ENCODE peak calls at places on chromosome 3, in nine cellular contexts. D, A, F, T, P, Y, L, V and N are unnamed samples.

GRCh38 chr3:3817870-3818269 is 18.6 kb downstream of the LRRN1 start:
- DNase-seq in L (no peak), D (no peak), A (no peak), P (no peak), Y (no peak), V (no peak), T (no peak), F (no peak), N (no peak)

GRCh38 chr3:184338538-184338945 is 1.1 kb downstream of the FAM131A start:
- DNase-seq in P (no peak), V (no peak), T (peak; percentile 91), Y (peak; percentile 95), L (no peak), D (no peak), F (peak; percentile 98), A (peak; percentile 86), N (peak; percentile 67)

GRCh38 chr3:68088216-68088615 is 433.8 kb upstream of the SUCLG2 start:
- DNase-seq in A (no peak), V (peak; percentile 8), P (peak; percentile 72), T (no peak), Y (no peak), D (no peak), L (peak; percentile 7), F (peak; percentile 2), N (no peak)

GRCh38 chr3:12395349-12396012 is 88.8 kb upstream of the TSEN2 start:
- DNase-seq in D (no peak), Y (no peak), V (no peak), L (no peak), A (peak; percentile 42), F (no peak), P (no peak), T (peak; percentile 20), N (no peak)

GRCh38 chr3:55243686-55244085 is 243.4 kb downstream of the WNT5A start:
- DNase-seq in V (no peak), L (no peak), P (no peak), Y (no peak), D (no peak), F (no peak), A (no peak), T (no peak), N (no peak)

GRCh38 chr3:195384952-195385351 is 57.9 kb downstream of the ACAP2 start:
- DNase-seq in T (no peak), L (no peak), D (no peak), A (no peak), V (no peak), Y (no peak), F (no peak), P (no peak), N (no peak)

GRCh38 chr3:46029953-46030543 is 2.8 kb upstream of the XCR1 start:
- DNase-seq in V (no peak), D (no peak), F (no peak), T (no peak), L (no peak), A (no peak), P (no peak), Y (no peak), N (no peak)

GRCh38 chr3:37511357-37511970 is 337.1 kb upstream of the LRRFIP2 start:
- DNase-seq in D (no peak), Y (no peak), F (no peak), V (no peak), T (no peak), P (no peak), L (no peak), A (no peak), N (no peak)

GRCh38 chr3:18111702-18112311 is 313.3 kb downstream of the SATB1 start:
- DNase-seq in F (no peak), P (peak; percentile 34), V (no peak), L (no peak), Y (no peak), D (no peak), A (no peak), T (no peak), N (no peak)

GRCh38 chr3:158709666-158710083 is 22.6 kb downstream of the RARRES1 start:
- DNase-seq in P (no peak), F (no peak), V (no peak), A (peak; percentile 99), L (no peak), T (peak; percentile 97), Y (no peak), D (peak; percentile 74), N (no peak)

GRCh38 chr3:67943546-67943945 is 289.1 kb upstream of the SUCLG2 start:
- DNase-seq in P (no peak), T (no peak), D (no peak), F (no peak), Y (no peak), V (no peak), A (no peak), L (no peak), N (no peak)

GRCh38 chr3:159779883-159780282 is 208.8 kb upstream of the IL12A start:
- DNase-seq in A (no peak), F (no peak), T (peak; percentile 46), V (no peak), D (no peak), L (no peak), P (no peak), Y (no peak), N (no peak)

GRCh38 chr3:98991393-98991792 is 89.9 kb upstream of the DCBLD2 start:
- DNase-seq in D (no peak), L (no peak), V (no peak), T (peak; percentile 45), F (no peak), A (no peak), Y (no peak), P (no peak), N (no peak)

GRCh38 chr3:112047264-112047663 is 12.7 kb downstream of the TMPRSS7 start:
- DNase-seq in D (no peak), T (no peak), P (no peak), L (no peak), A (no peak), Y (no peak), V (no peak), F (no peak), N (no peak)

GRCh38 chr3:38579551-38580449 is 69.7 kb downstream of the SCN5A start:
- DNase-seq in Y (no peak), P (peak; percentile 13), L (no peak), T (peak; percentile 4), D (peak; percentile 47), V (no peak), A (peak; percentile 32), F (no peak), N (no peak)

GRCh38 chr3:8837172-8837571 is 67.8 kb upstream of the OXTR start:
- DNase-seq in T (peak; percentile 90), F (no peak), Y (no peak), D (no peak), P (no peak), A (peak; percentile 93), V (no peak), L (no peak), N (no peak)

GRCh38 chr3:196553551-196553950 is 14.8 kb downstream of the WDR53 start:
- DNase-seq in D (no peak), V (no peak), T (no peak), A (no peak), P (no peak), F (no peak), Y (no peak), L (no peak), N (no peak)

GRCh38 chr3:69755795-69756194 is 16.5 kb downstream of the MITF start:
- DNase-seq in D (no peak), F (no peak), Y (no peak), L (no peak), T (no peak), A (no peak), V (no peak), P (no peak), N (no peak)

GRCh38 chr3:123692041-123692440 is 107.2 kb upstream of the HACD2 start:
- DNase-seq in D (no peak), F (no peak), P (no peak), A (no peak), L (no peak), T (peak; percentile 46), V (no peak), Y (no peak), N (no peak)

GRCh38 chr3:159624616-159625015 is 364.0 kb upstream of the IL12A start:
- DNase-seq in F (no peak), A (no peak), L (no peak), D (no peak), T (no peak), P (no peak), Y (no peak), V (no peak), N (no peak)

GRCh38 chr3:158418035-158418434 is 153.0 kb upstream of the MLF1 start:
- DNase-seq in Y (no peak), L (no peak), D (no peak), F (no peak), A (no peak), P (no peak), T (no peak), V (no peak), N (no peak)

GRCh38 chr3:171266034-171266805 is 194.0 kb downstream of the TNIK start:
- DNase-seq in A (peak; percentile 57), V (no peak), L (no peak), T (no peak), Y (no peak), P (no peak), D (no peak), F (no peak), N (no peak)

GRCh38 chr3:58299839-58300516 is 6.1 kb upstream of the RPP14 start:
- DNase-seq in T (peak; percentile 80), L (no peak), F (no peak), V (no peak), Y (no peak), A (peak; percentile 64), P (no peak), D (no peak), N (peak; percentile 27)

GRCh38 chr3:132418916-132419315 is 1.6 kb downstream of the DNAJC13 start:
- DNase-seq in D (no peak), Y (no peak), T (peak; percentile 45), V (no peak), A (peak; percentile 38), L (no peak), F (no peak), P (no peak), N (no peak)

GRCh38 chr3:16305121-16305541 is 40.1 kb downstream of the OXNAD1 start:
- DNase-seq in Y (no peak), F (no peak), A (no peak), V (no peak), D (no peak), P (peak; percentile 53), L (no peak), T (no peak), N (no peak)

GRCh38 chr3:13835246-13835645 is 44.6 kb downstream of the WNT7A start:
- DNase-seq in P (no peak), F (no peak), D (no peak), T (no peak), Y (no peak), A (no peak), L (no peak), V (no peak), N (no peak)

GRCh38 chr3:14767245-14767593 is 51.5 kb upstream of the FGD5 start:
- DNase-seq in A (no peak), P (no peak), Y (no peak), D (no peak), F (no peak), L (no peak), V (no peak), T (no peak), N (no peak)

GRCh38 chr3:32620911-32621310 is 50.3 kb upstream of the DYNC1LI1 start:
- DNase-seq in P (no peak), F (no peak), T (no peak), D (no peak), V (no peak), L (no peak), Y (no peak), A (no peak), N (no peak)

GRCh38 chr3:123700791-123701712 is 116.2 kb upstream of the HACD2 start:
- DNase-seq in A (no peak), P (no peak), T (no peak), D (no peak), Y (peak; percentile 76), F (no peak), L (no peak), V (no peak), N (no peak)